ENCODE peak calls at places on chromosomes 3 and 15, in four cellular contexts. A, B, I and G are unnamed samples.

GRCh38 chr15:79874242-79874641 is 22.6 kb downstream of the MTHFS start:
- DNase-seq in A (peak; percentile 35), B (no peak), I (peak; percentile 52), G (no peak)

GRCh38 chr3:46624976-46625490 is 12.7 kb downstream of the FAM240A start:
- DNase-seq in A (no peak), B (no peak), I (no peak), G (no peak)

GRCh38 chr15:56775632-56776031 is 42.3 kb upstream of the ZNF280D start:
- DNase-seq in A (no peak), B (no peak), I (no peak), G (no peak)

GRCh38 chr15:94258246-94258645 is 26.9 kb downstream of the MCTP2 start:
- DNase-seq in A (no peak), B (no peak), I (no peak), G (no peak)

GRCh38 chr15:43151688-43152087 is 18.3 kb downstream of the TMEM62 start:
- DNase-seq in A (no peak), B (no peak), I (no peak), G (no peak)

GRCh38 chr3:4744405-4745239 is 234.6 kb upstream of the BHLHE40 start:
- DNase-seq in A (no peak), B (no peak), I (peak; percentile 89), G (no peak)

GRCh38 chr15:85179700-85180099 is 198.0 kb downstream of the PDE8A start:
- DNase-seq in A (no peak), B (peak; percentile 18), I (no peak), G (no peak)

GRCh38 chr3:66029443-66029842 is 9.3 kb downstream of the MAGI1 start:
- DNase-seq in A (no peak), B (no peak), I (no peak), G (no peak)

GRCh38 chr15:74179101-74179841 is 5.8 kb downstream of the ISLR start:
- DNase-seq in A (no peak), B (peak; percentile 14), I (no peak), G (no peak)

GRCh38 chr3:133884547-133885240 is 11.0 kb downstream of the RAB6B start:
- DNase-seq in A (no peak), B (no peak), I (no peak), G (no peak)

GRCh38 chr3:98814799-98815450 is 51.8 kb downstream of the ST3GAL6 start:
- DNase-seq in A (no peak), B (no peak), I (no peak), G (no peak)

GRCh38 chr3:183514048-183514447 is 41.5 kb downstream of the KLHL6 start:
- DNase-seq in A (no peak), B (no peak), I (no peak), G (no peak)

GRCh38 chr15:80669599-80670273 is 25.4 kb upstream of the ABHD17C start:
- DNase-seq in A (no peak), B (no peak), I (no peak), G (no peak)

GRCh38 chr3:129224984-129225393 is 24.4 kb upstream of the COPG1 start:
- DNase-seq in A (no peak), B (no peak), I (peak; percentile 92), G (peak; percentile 67)

GRCh38 chr3:11276901-11277300 is 4.7 kb downstream of the ATG7 start:
- DNase-seq in A (no peak), B (no peak), I (no peak), G (no peak)

GRCh38 chr15:40906101-40906946 is 12.1 kb downstream of the VPS18 start:
- DNase-seq in A (peak; percentile 90), B (peak; percentile 90), I (peak; percentile 70), G (no peak)

GRCh38 chr3:173397161-173398110 is at the start of gene NLGN1:
- DNase-seq in A (no peak), B (peak; percentile 1), I (no peak), G (no peak)

GRCh38 chr3:193827039-193827669 is 234.1 kb downstream of the OPA1 start:
- DNase-seq in A (no peak), B (no peak), I (no peak), G (no peak)

GRCh38 chr15:44736261-44736765 is at the start of gene TRIM69:
- DNase-seq in A (no peak), B (no peak), I (no peak), G (no peak)

GRCh38 chr3:61451841-61452240 is 109.5 kb upstream of the PTPRG start:
- DNase-seq in A (no peak), B (no peak), I (no peak), G (no peak)

GRCh38 chr15:48859426-48859825 is 18.5 kb upstream of the EID1 start:
- DNase-seq in A (no peak), B (no peak), I (no peak), G (no peak)

GRCh38 chr15:27865323-27865922 is 233.7 kb downstream of the OCA2 start:
- DNase-seq in A (no peak), B (no peak), I (no peak), G (no peak)

GRCh38 chr3:184540777-184541681 is 20.6 kb upstream of the EPHB3 start:
- DNase-seq in A (peak; percentile 86), B (peak; percentile 74), I (peak; percentile 56), G (no peak)

GRCh38 chr15:96352594-96353377 is 22.3 kb downstream of the NR2F2 start:
- DNase-seq in A (no peak), B (no peak), I (no peak), G (no peak)

GRCh38 chr3:127496256-127496655 is 94.3 kb downstream of the TPRA1 start:
- DNase-seq in A (no peak), B (no peak), I (no peak), G (no peak)
- TF ChIP-seq TCF7L2 in A (no peak), B (no peak), I (no peak), G (no peak)

GRCh38 chr15:25875551-25875950 is 12.4 kb upstream of the ATP10A start:
- DNase-seq in A (no peak), B (no peak), I (no peak), G (no peak)
- TF ChIP-seq TCF7L2 in A (no peak), B (no peak), I (no peak), G (no peak)

GRCh38 chr3:111999924-112000835 is 1.5 kb downstream of the TAGLN3 start:
- DNase-seq in A (no peak), B (no peak), I (no peak), G (no peak)
- TF ChIP-seq TCF7L2 in A (no peak), B (no peak), I (no peak), G (no peak)

GRCh38 chr3:139119331-139120025 is 74.8 kb upstream of the PRR23C start:
- DNase-seq in A (no peak), B (no peak), I (no peak), G (no peak)
- TF ChIP-seq TCF7L2 in A (no peak), B (no peak), I (no peak), G (no peak)

DNA sequence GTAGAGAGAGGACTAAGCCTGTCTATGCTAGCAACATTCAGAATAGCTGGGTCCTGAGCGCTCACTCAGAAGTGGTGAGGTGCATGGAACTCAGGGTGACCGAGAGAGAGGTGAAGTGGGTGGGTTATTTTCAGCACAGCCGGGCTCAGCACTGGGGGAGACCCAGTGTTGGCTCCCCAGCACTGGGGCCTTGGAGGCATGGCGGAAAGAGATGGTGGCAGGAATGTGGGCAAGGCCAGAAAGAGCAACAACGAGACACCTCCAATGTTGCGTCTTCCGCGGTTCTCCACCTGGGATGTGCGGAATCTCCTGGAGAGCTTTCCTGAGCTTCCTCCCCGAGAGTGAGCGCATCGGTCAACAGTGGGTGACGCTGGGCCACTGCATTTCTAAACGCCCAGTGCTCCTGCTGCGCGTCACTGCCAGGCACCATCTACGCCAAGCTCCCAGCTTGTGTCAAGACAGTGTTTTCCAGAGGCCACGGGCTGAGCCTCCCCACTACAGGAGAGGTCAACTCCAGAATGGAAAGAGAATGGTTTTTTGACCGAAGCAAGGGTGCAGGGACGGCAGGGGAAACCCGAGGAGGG is 148.4 kb downstream of the ADAMTS17 start:
- DNase-seq in A (no peak), B (no peak), I (no peak), G (no peak)
- TF ChIP-seq TCF7L2 in A (no peak), B (no peak), I (no peak), G (no peak)

DNA sequence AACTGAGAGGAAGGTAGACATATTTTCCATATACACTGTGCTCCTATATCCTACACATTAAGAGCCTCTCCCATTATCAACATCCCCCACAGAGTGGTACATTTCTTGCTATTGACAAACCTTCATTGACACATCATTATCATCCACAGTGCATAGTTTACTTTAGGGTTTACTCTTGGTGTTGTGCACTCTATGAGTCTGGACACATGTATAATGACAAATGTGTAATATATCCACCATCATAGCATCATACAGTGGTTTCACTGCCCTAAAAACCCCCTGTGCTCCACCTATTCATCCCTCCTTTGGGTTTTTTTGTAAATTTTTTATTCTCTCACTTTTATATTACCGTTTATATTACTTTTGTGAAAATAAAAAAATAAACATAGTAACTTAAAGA is 22.2 kb upstream of the CLDN18 start:
- DNase-seq in A (no peak), B (no peak), I (no peak), G (no peak)
- TF ChIP-seq TCF7L2 in A (no peak), B (no peak), I (no peak), G (no peak)